ENCODE peak calls at places on chromosomes 7 and 10, in nine cellular contexts. F is NCI-H1417; Z is NT2/D1; E is brain pericyte; M is activated gamma-delta T cell treated with anti-CD3 and anti-CD28 coated beads, Interleukin-2, amount 50 U/mL, for 16 hours; A is posterior cingulate gyrus; Q is amygdala; W is T-cell; D is activated CD8-positive, alpha-beta T cell treated with anti-CD3 and anti-CD28 coated beads, Interleukin-2, amount 10 ng/mL, durations not matched to agents 7 days and 5 days. I is an unnamed sample.

GRCh38 chr10:95485030-95485429 is 76.1 kb downstream of the SORBS1 start:
- DNase-seq in E (no peak), M (no peak), Z (no peak), D (no peak), F (no peak), W (no peak), Q (no peak), A (no peak), I (no peak)

GRCh38 chr7:30888783-30889182 is 22.9 kb upstream of the AQP1 start:
- DNase-seq in M (no peak), E (no peak), D (no peak), A (no peak), W (no peak), Z (peak), F (no peak), Q (no peak), I (no peak)

GRCh38 chr7:128841961-128842673 is 11.9 kb downstream of the FLNC start:
- DNase-seq in F (no peak), Q (no peak), Z (no peak), W (no peak), A (peak), E (no peak), M (peak), D (peak), I (peak)

GRCh38 chr7:130009848-130010688 is 41.1 kb downstream of the ZC3HC1 start:
- DNase-seq in D (no peak), A (peak), Q (no peak), Z (no peak), E (peak), M (no peak), W (no peak), F (no peak), I (no peak)

GRCh38 chr7:143013897-143014296 is 13.0 kb downstream of the OR9A2 start:
- DNase-seq in D (no peak), F (no peak), A (no peak), Q (no peak), W (no peak), M (no peak), E (no peak), Z (no peak), I (no peak)

GRCh38 chr7:21365866-21366624 is 61.8 kb upstream of the SP4 start:
- DNase-seq in E (no peak), Z (no peak), M (no peak), D (no peak), W (no peak), A (no peak), Q (no peak), F (peak), I (no peak)

GRCh38 chr7:30970594-30971094 is 6.9 kb downstream of the GHRHR start:
- DNase-seq in M (no peak), D (no peak), Z (peak), E (no peak), F (peak), W (no peak), A (no peak), Q (no peak), I (no peak)

GRCh38 chr10:11560076-11560709 is 51.3 kb downstream of the USP6NL start:
- DNase-seq in F (no peak), A (no peak), Z (no peak), Q (no peak), W (no peak), D (no peak), E (no peak), M (no peak), I (no peak)

GRCh38 chr10:68212721-68213352 is 19.1 kb downstream of the ATOH7 start:
- DNase-seq in W (no peak), D (no peak), A (no peak), Q (no peak), F (peak), M (no peak), E (no peak), Z (no peak), I (no peak)

GRCh38 chr10:119859422-119860258 is 13.0 kb downstream of the MCMBP start:
- DNase-seq in Q (no peak), D (no peak), M (no peak), E (no peak), A (no peak), F (peak), Z (no peak), W (no peak), I (peak)

GRCh38 chr7:24476227-24476626 is 97.0 kb upstream of the PALS2 start:
- DNase-seq in Q (no peak), F (no peak), W (no peak), D (no peak), E (no peak), A (no peak), M (no peak), Z (no peak), I (no peak)

GRCh38 chr10:69327463-69328345 is 49.4 kb downstream of the HK1 start:
- DNase-seq in Q (peak), W (no peak), D (peak), F (no peak), E (no peak), A (peak), Z (no peak), M (no peak), I (no peak)